ENCODE peak calls at places on chromosomes 13 and 19, in ten cellular contexts. One of them, this sample, is unnamed.

GRCh38 chr13:73767191-73767741 is 366.9 kb downstream of the KLF12 start:
- DNase-seq in GM12878: no peak
- DNase-seq in dermis microvascular lymphatic vessel endothelial cell: peak
- DNase-seq in stimulated activated CD4-positive, alpha-beta T cell treated with anti-CD3 and anti-CD28 coated beads, Interleukin-4, amount 100 ng/mL, for 24 hours: no peak
- DNase-seq in heart right ventricle: no peak
- DNase-seq in nucleus accumbens: no peak
- DNase-seq in CD8-positive, alpha-beta memory T cell: no peak
- DNase-seq in hypothalamus: no peak
- DNase-seq in GF-D8: no peak
- DNase-seq in effector memory CD4-positive, alpha-beta T cell: no peak
- DNase-seq in this sample: peak

GRCh38 chr13:31355001-31355400 is 155.2 kb downstream of the B3GLCT start:
- DNase-seq in GM12878: no peak
- DNase-seq in dermis microvascular lymphatic vessel endothelial cell: no peak
- DNase-seq in stimulated activated CD4-positive, alpha-beta T cell treated with anti-CD3 and anti-CD28 coated beads, Interleukin-4, amount 100 ng/mL, for 24 hours: no peak
- DNase-seq in heart right ventricle: no peak
- DNase-seq in nucleus accumbens: no peak
- DNase-seq in CD8-positive, alpha-beta memory T cell: no peak
- DNase-seq in hypothalamus: no peak
- DNase-seq in GF-D8: no peak
- DNase-seq in effector memory CD4-positive, alpha-beta T cell: no peak
- DNase-seq in this sample: no peak

GRCh38 chr19:661427-662196 is 1.4 kb downstream of the RNF126 start:
- DNase-seq in GM12878: no peak
- DNase-seq in dermis microvascular lymphatic vessel endothelial cell: no peak
- DNase-seq in stimulated activated CD4-positive, alpha-beta T cell treated with anti-CD3 and anti-CD28 coated beads, Interleukin-4, amount 100 ng/mL, for 24 hours: peak
- DNase-seq in heart right ventricle: no peak
- DNase-seq in nucleus accumbens: no peak
- DNase-seq in CD8-positive, alpha-beta memory T cell: peak
- DNase-seq in hypothalamus: no peak
- DNase-seq in GF-D8: peak
- DNase-seq in effector memory CD4-positive, alpha-beta T cell: peak
- DNase-seq in this sample: no peak

GRCh38 chr13:98442391-98443230 is 134.3 kb downstream of the STK24 start:
- DNase-seq in GM12878: no peak
- DNase-seq in dermis microvascular lymphatic vessel endothelial cell: no peak
- DNase-seq in stimulated activated CD4-positive, alpha-beta T cell treated with anti-CD3 and anti-CD28 coated beads, Interleukin-4, amount 100 ng/mL, for 24 hours: no peak
- DNase-seq in heart right ventricle: no peak
- DNase-seq in nucleus accumbens: no peak
- DNase-seq in CD8-positive, alpha-beta memory T cell: no peak
- DNase-seq in hypothalamus: no peak
- DNase-seq in GF-D8: no peak
- DNase-seq in effector memory CD4-positive, alpha-beta T cell: no peak
- DNase-seq in this sample: no peak

GRCh38 chr13:68897331-68897730 is 1210.3 kb upstream of the ATXN8OS start:
- DNase-seq in GM12878: no peak
- DNase-seq in dermis microvascular lymphatic vessel endothelial cell: no peak
- DNase-seq in stimulated activated CD4-positive, alpha-beta T cell treated with anti-CD3 and anti-CD28 coated beads, Interleukin-4, amount 100 ng/mL, for 24 hours: no peak
- DNase-seq in heart right ventricle: no peak
- DNase-seq in nucleus accumbens: no peak
- DNase-seq in CD8-positive, alpha-beta memory T cell: no peak
- DNase-seq in hypothalamus: no peak
- DNase-seq in GF-D8: no peak
- DNase-seq in effector memory CD4-positive, alpha-beta T cell: no peak
- DNase-seq in this sample: no peak

GRCh38 chr19:55027472-55028337 is 10.4 kb downstream of the GP6 start:
- DNase-seq in GM12878: no peak
- DNase-seq in dermis microvascular lymphatic vessel endothelial cell: no peak
- DNase-seq in stimulated activated CD4-positive, alpha-beta T cell treated with anti-CD3 and anti-CD28 coated beads, Interleukin-4, amount 100 ng/mL, for 24 hours: no peak
- DNase-seq in heart right ventricle: no peak
- DNase-seq in nucleus accumbens: no peak
- DNase-seq in CD8-positive, alpha-beta memory T cell: no peak
- DNase-seq in hypothalamus: no peak
- DNase-seq in GF-D8: peak
- DNase-seq in effector memory CD4-positive, alpha-beta T cell: no peak
- DNase-seq in this sample: no peak

GRCh38 chr13:35814573-35814972 is 316.6 kb downstream of the DCLK1 start:
- DNase-seq in GM12878: no peak
- DNase-seq in dermis microvascular lymphatic vessel endothelial cell: no peak
- DNase-seq in stimulated activated CD4-positive, alpha-beta T cell treated with anti-CD3 and anti-CD28 coated beads, Interleukin-4, amount 100 ng/mL, for 24 hours: no peak
- DNase-seq in heart right ventricle: no peak
- DNase-seq in nucleus accumbens: no peak
- DNase-seq in CD8-positive, alpha-beta memory T cell: no peak
- DNase-seq in hypothalamus: no peak
- DNase-seq in GF-D8: no peak
- DNase-seq in effector memory CD4-positive, alpha-beta T cell: no peak
- DNase-seq in this sample: no peak

GRCh38 chr13:41590643-41591042 is 133.3 kb downstream of the RGCC start:
- DNase-seq in GM12878: no peak
- DNase-seq in dermis microvascular lymphatic vessel endothelial cell: no peak
- DNase-seq in stimulated activated CD4-positive, alpha-beta T cell treated with anti-CD3 and anti-CD28 coated beads, Interleukin-4, amount 100 ng/mL, for 24 hours: no peak
- DNase-seq in heart right ventricle: no peak
- DNase-seq in nucleus accumbens: no peak
- DNase-seq in CD8-positive, alpha-beta memory T cell: no peak
- DNase-seq in hypothalamus: no peak
- DNase-seq in GF-D8: no peak
- DNase-seq in effector memory CD4-positive, alpha-beta T cell: no peak
- DNase-seq in this sample: no peak

GRCh38 chr19:752652-753517 is 2.0 kb downstream of the MISP start:
- DNase-seq in GM12878: no peak
- DNase-seq in dermis microvascular lymphatic vessel endothelial cell: peak
- DNase-seq in stimulated activated CD4-positive, alpha-beta T cell treated with anti-CD3 and anti-CD28 coated beads, Interleukin-4, amount 100 ng/mL, for 24 hours: no peak
- DNase-seq in heart right ventricle: no peak
- DNase-seq in nucleus accumbens: no peak
- DNase-seq in CD8-positive, alpha-beta memory T cell: no peak
- DNase-seq in hypothalamus: no peak
- DNase-seq in GF-D8: no peak
- DNase-seq in effector memory CD4-positive, alpha-beta T cell: no peak
- DNase-seq in this sample: no peak

GRCh38 chr19:33355535-33355934 is 18.0 kb upstream of the CEBPG start:
- DNase-seq in GM12878: no peak
- DNase-seq in dermis microvascular lymphatic vessel endothelial cell: no peak
- DNase-seq in stimulated activated CD4-positive, alpha-beta T cell treated with anti-CD3 and anti-CD28 coated beads, Interleukin-4, amount 100 ng/mL, for 24 hours: no peak
- DNase-seq in heart right ventricle: no peak
- DNase-seq in nucleus accumbens: no peak
- DNase-seq in CD8-positive, alpha-beta memory T cell: no peak
- DNase-seq in hypothalamus: no peak
- DNase-seq in GF-D8: no peak
- DNase-seq in effector memory CD4-positive, alpha-beta T cell: no peak
- DNase-seq in this sample: no peak

GRCh38 chr19:45922281-45922680 is 7.7 kb upstream of the NANOS2 start:
- DNase-seq in GM12878: no peak
- DNase-seq in dermis microvascular lymphatic vessel endothelial cell: no peak
- DNase-seq in stimulated activated CD4-positive, alpha-beta T cell treated with anti-CD3 and anti-CD28 coated beads, Interleukin-4, amount 100 ng/mL, for 24 hours: no peak
- DNase-seq in heart right ventricle: no peak
- DNase-seq in nucleus accumbens: no peak
- DNase-seq in CD8-positive, alpha-beta memory T cell: no peak
- DNase-seq in hypothalamus: no peak
- DNase-seq in GF-D8: no peak
- DNase-seq in effector memory CD4-positive, alpha-beta T cell: no peak
- DNase-seq in this sample: no peak

GRCh38 chr13:38563739-38564138 is 123.1 kb upstream of the FREM2 start:
- DNase-seq in GM12878: no peak
- DNase-seq in dermis microvascular lymphatic vessel endothelial cell: no peak
- DNase-seq in stimulated activated CD4-positive, alpha-beta T cell treated with anti-CD3 and anti-CD28 coated beads, Interleukin-4, amount 100 ng/mL, for 24 hours: no peak
- DNase-seq in heart right ventricle: no peak
- DNase-seq in nucleus accumbens: no peak
- DNase-seq in CD8-positive, alpha-beta memory T cell: no peak
- DNase-seq in hypothalamus: no peak
- DNase-seq in GF-D8: no peak
- DNase-seq in effector memory CD4-positive, alpha-beta T cell: no peak
- DNase-seq in this sample: no peak